ENCODE peak calls at places on chromosomes 12 and 14, in nine cellular contexts. One of them, this sample, is unnamed. For H3K27me3, the result is how much of the 10 kb centered on the place peaks cover.

GRCh38 chr14:97824218-97824617 is 1027.0 kb downstream of the VRK1 start:
- DNase-seq in sigmoid colon: no peak
- DNase-seq in IMR-90: no peak
- DNase-seq in H1: no peak
- DNase-seq in tibial artery: no peak
- DNase-seq in MM.1S: no peak
- DNase-seq in endothelial cell of umbilical vein: no peak
- DNase-seq in psoas muscle: no peak
- DNase-seq in cardiac muscle cell: no peak
- DNase-seq in this sample: no peak

GRCh38 chr12:30953946-30954766 is 27.6 kb downstream of the TSPAN11 start:
- DNase-seq in sigmoid colon: no peak
- DNase-seq in IMR-90: no peak
- DNase-seq in H1: no peak
- DNase-seq in tibial artery: no peak
- DNase-seq in MM.1S: no peak
- DNase-seq in endothelial cell of umbilical vein: no peak
- DNase-seq in psoas muscle: no peak
- DNase-seq in cardiac muscle cell: peak
- DNase-seq in this sample: no peak

GRCh38 chr14:64774272-64774671 is 70.0 kb downstream of the PLEKHG3 start:
- DNase-seq in sigmoid colon: peak
- DNase-seq in IMR-90: no peak
- DNase-seq in H1: no peak
- DNase-seq in tibial artery: no peak
- DNase-seq in MM.1S: no peak
- DNase-seq in endothelial cell of umbilical vein: no peak
- DNase-seq in psoas muscle: no peak
- DNase-seq in cardiac muscle cell: no peak
- DNase-seq in this sample: no peak

GRCh38 chr14:76467843-76468242 is 91.9 kb downstream of the ESRRB start:
- DNase-seq in sigmoid colon: no peak
- DNase-seq in IMR-90: no peak
- DNase-seq in H1: no peak
- DNase-seq in tibial artery: no peak
- DNase-seq in MM.1S: no peak
- DNase-seq in endothelial cell of umbilical vein: no peak
- DNase-seq in psoas muscle: no peak
- DNase-seq in cardiac muscle cell: no peak
- DNase-seq in this sample: no peak

GRCh38 chr12:101501410-101502045 is 26.4 kb downstream of the SPIC start:
- DNase-seq in sigmoid colon: no peak
- DNase-seq in IMR-90: peak
- DNase-seq in H1: no peak
- DNase-seq in tibial artery: no peak
- DNase-seq in MM.1S: no peak
- DNase-seq in endothelial cell of umbilical vein: no peak
- DNase-seq in psoas muscle: no peak
- DNase-seq in cardiac muscle cell: no peak
- DNase-seq in this sample: no peak

GRCh38 chr12:82461851-82462250 is 103.5 kb downstream of the METTL25 start:
- DNase-seq in sigmoid colon: no peak
- DNase-seq in IMR-90: peak
- DNase-seq in H1: no peak
- DNase-seq in tibial artery: no peak
- DNase-seq in MM.1S: no peak
- DNase-seq in endothelial cell of umbilical vein: no peak
- DNase-seq in psoas muscle: no peak
- DNase-seq in cardiac muscle cell: no peak
- DNase-seq in this sample: no peak

GRCh38 chr12:24025153-24025798 is 75.8 kb upstream of the SOX5 start:
- DNase-seq in sigmoid colon: no peak
- DNase-seq in IMR-90: peak
- DNase-seq in H1: no peak
- DNase-seq in tibial artery: no peak
- DNase-seq in MM.1S: peak
- DNase-seq in endothelial cell of umbilical vein: no peak
- DNase-seq in psoas muscle: no peak
- DNase-seq in cardiac muscle cell: no peak
- DNase-seq in this sample: no peak

GRCh38 chr14:24365600-24366374 is 2.2 kb upstream of the NFATC4 start:
- DNase-seq in sigmoid colon: peak
- DNase-seq in IMR-90: peak
- DNase-seq in H1: peak
- DNase-seq in tibial artery: peak
- DNase-seq in MM.1S: peak
- DNase-seq in endothelial cell of umbilical vein: peak
- DNase-seq in psoas muscle: peak
- DNase-seq in cardiac muscle cell: peak
- DNase-seq in this sample: peak

GRCh38 chr12:117564885-117565284 is 203.5 kb upstream of the NOS1 start:
- DNase-seq in sigmoid colon: no peak
- DNase-seq in IMR-90: no peak
- DNase-seq in H1: no peak
- DNase-seq in tibial artery: no peak
- DNase-seq in MM.1S: no peak
- DNase-seq in endothelial cell of umbilical vein: no peak
- DNase-seq in psoas muscle: no peak
- DNase-seq in cardiac muscle cell: no peak
- DNase-seq in this sample: no peak

GRCh38 chr12:75041481-75041880 is 168.2 kb downstream of the KCNC2 start:
- DNase-seq in sigmoid colon: no peak
- DNase-seq in IMR-90: no peak
- DNase-seq in H1: no peak
- DNase-seq in tibial artery: no peak
- DNase-seq in MM.1S: no peak
- DNase-seq in endothelial cell of umbilical vein: no peak
- DNase-seq in psoas muscle: no peak
- DNase-seq in cardiac muscle cell: no peak
- DNase-seq in this sample: no peak

GRCh38 chr14:61385002-61385685 is 63.8 kb downstream of the PRKCH start:
- DNase-seq in sigmoid colon: no peak
- DNase-seq in IMR-90: no peak
- DNase-seq in H1: no peak
- DNase-seq in tibial artery: no peak
- DNase-seq in MM.1S: no peak
- DNase-seq in endothelial cell of umbilical vein: no peak
- DNase-seq in psoas muscle: no peak
- DNase-seq in cardiac muscle cell: peak
- DNase-seq in this sample: peak

GRCh38 chr12:55933158-55933798 is 2.3 kb downstream of the DGKA start:
- DNase-seq in sigmoid colon: no peak
- DNase-seq in IMR-90: no peak
- DNase-seq in H1: no peak
- DNase-seq in tibial artery: no peak
- DNase-seq in MM.1S: no peak
- DNase-seq in endothelial cell of umbilical vein: peak
- DNase-seq in psoas muscle: no peak
- DNase-seq in cardiac muscle cell: no peak
- DNase-seq in this sample: no peak

GRCh38 chr12:10184261-10184843 is 5.5 kb downstream of the TMEM52B start:
- DNase-seq in sigmoid colon: no peak
- DNase-seq in IMR-90: peak
- DNase-seq in H1: no peak
- DNase-seq in tibial artery: no peak
- DNase-seq in MM.1S: no peak
- DNase-seq in endothelial cell of umbilical vein: no peak
- DNase-seq in psoas muscle: no peak
- DNase-seq in cardiac muscle cell: no peak
- DNase-seq in this sample: no peak

GRCh38 chr12:16299403-16299802 is 21.9 kb upstream of the SLC15A5 start:
- DNase-seq in sigmoid colon: no peak
- DNase-seq in IMR-90: peak
- DNase-seq in H1: no peak
- DNase-seq in tibial artery: peak
- DNase-seq in MM.1S: no peak
- DNase-seq in endothelial cell of umbilical vein: no peak
- DNase-seq in psoas muscle: no peak
- DNase-seq in cardiac muscle cell: no peak
- DNase-seq in this sample: no peak

GRCh38 chr12:103530352-103530751 is 34.6 kb upstream of the C12orf42 start:
- DNase-seq in sigmoid colon: no peak
- DNase-seq in IMR-90: no peak
- DNase-seq in H1: no peak
- DNase-seq in tibial artery: no peak
- DNase-seq in MM.1S: no peak
- DNase-seq in endothelial cell of umbilical vein: no peak
- DNase-seq in psoas muscle: no peak
- DNase-seq in cardiac muscle cell: no peak
- DNase-seq in this sample: no peak

GRCh38 chr14:34075826-34076225 is 125.0 kb upstream of the EGLN3 start:
- DNase-seq in sigmoid colon: no peak
- DNase-seq in IMR-90: no peak
- DNase-seq in H1: no peak
- DNase-seq in tibial artery: no peak
- DNase-seq in MM.1S: no peak
- DNase-seq in endothelial cell of umbilical vein: no peak
- DNase-seq in psoas muscle: no peak
- DNase-seq in cardiac muscle cell: no peak
- DNase-seq in this sample: no peak

GRCh38 chr12:62522984-62523383 is 56.4 kb downstream of the MON2 start:
- DNase-seq in sigmoid colon: no peak
- DNase-seq in IMR-90: peak
- DNase-seq in H1: no peak
- DNase-seq in tibial artery: no peak
- DNase-seq in MM.1S: no peak
- DNase-seq in endothelial cell of umbilical vein: no peak
- DNase-seq in psoas muscle: no peak
- DNase-seq in cardiac muscle cell: peak
- DNase-seq in this sample: no peak

DNA sequence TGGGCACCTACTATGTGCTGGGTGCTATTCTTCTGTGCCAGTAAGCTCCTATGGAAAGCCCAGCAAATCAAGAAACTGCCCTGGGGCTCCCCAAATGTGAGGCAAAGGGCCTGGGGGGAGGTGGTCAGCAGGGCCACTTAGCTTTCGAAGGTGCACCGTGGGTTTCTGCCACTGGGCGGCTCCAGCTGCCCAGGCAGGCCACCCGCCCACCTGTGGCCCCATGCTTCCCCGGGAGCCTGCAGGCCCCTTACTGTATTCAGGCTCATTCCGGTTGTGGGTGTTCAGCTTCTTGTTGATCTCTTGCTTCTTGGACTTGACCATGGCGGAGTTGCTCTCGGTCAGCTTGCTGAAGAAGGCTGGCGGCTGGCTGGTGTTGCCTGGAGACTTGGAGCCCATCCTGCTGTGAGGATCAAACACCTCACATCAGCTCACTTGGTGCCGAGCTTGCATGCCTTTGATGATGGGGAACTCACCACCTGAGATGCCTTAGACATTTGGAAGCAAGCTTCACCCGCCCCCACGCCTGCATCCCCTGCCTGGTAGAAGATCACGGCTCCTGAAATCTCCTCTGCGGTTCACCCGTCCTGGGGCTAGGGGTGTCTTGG is 37.3 kb downstream of the RFLNA start:
- DNase-seq in sigmoid colon: no peak
- DNase-seq in IMR-90: no peak
- DNase-seq in H1: no peak
- DNase-seq in tibial artery: no peak
- DNase-seq in MM.1S: no peak
- DNase-seq in endothelial cell of umbilical vein: no peak
- DNase-seq in psoas muscle: no peak
- DNase-seq in cardiac muscle cell: peak
- DNase-seq in this sample: no peak
- TF ChIP-seq CTCF in sigmoid colon: no peak
- TF ChIP-seq CTCF in IMR-90: peak
- TF ChIP-seq CTCF in H1: peak
- TF ChIP-seq CTCF in tibial artery: no peak
- TF ChIP-seq CTCF in MM.1S: no peak
- TF ChIP-seq CTCF in endothelial cell of umbilical vein: peak
- TF ChIP-seq CTCF in psoas muscle: peak
- TF ChIP-seq CTCF in cardiac muscle cell: peak
- TF ChIP-seq CTCF in this sample: no peak

DNA sequence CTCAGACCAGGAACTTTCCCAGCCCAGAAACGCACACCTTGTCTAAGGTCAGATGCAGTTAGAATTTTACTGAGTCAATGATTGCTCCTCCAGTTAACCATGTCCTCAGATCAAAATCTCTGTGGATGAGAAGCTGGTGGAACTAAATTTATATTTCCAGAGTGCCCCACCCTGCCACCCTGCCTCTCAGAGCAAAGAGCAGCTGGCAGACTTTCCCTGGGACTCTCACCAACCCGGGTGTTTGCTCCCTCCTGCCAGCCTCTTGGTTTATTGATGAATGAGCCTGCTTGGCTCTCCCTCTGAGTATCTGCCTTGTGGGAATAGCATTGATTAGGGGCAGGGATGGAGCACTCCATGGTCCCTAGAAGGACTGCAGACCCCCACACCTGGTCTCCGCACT is 5.9 kb upstream of the KRT1 start:
- DNase-seq in sigmoid colon: no peak
- DNase-seq in IMR-90: no peak
- DNase-seq in H1: no peak
- DNase-seq in tibial artery: no peak
- DNase-seq in MM.1S: no peak
- DNase-seq in endothelial cell of umbilical vein: no peak
- DNase-seq in psoas muscle: no peak
- DNase-seq in cardiac muscle cell: no peak
- DNase-seq in this sample: no peak
- H3K27me3 ChIP-seq in sigmoid colon: under half
- H3K27me3 ChIP-seq in IMR-90: under half
- H3K27me3 ChIP-seq in H1: under half
- H3K27me3 ChIP-seq in tibial artery: under half
- H3K27me3 ChIP-seq in MM.1S: half or more
- H3K27me3 ChIP-seq in endothelial cell of umbilical vein: under half
- H3K27me3 ChIP-seq in psoas muscle: under half
- H3K27me3 ChIP-seq in cardiac muscle cell: half or more
- H3K27me3 ChIP-seq in this sample: under half

GRCh38 chr12:111519937-111520336 is 79.2 kb downstream of the ATXN2 start:
- DNase-seq in sigmoid colon: no peak
- DNase-seq in IMR-90: no peak
- DNase-seq in H1: no peak
- DNase-seq in tibial artery: no peak
- DNase-seq in MM.1S: no peak
- DNase-seq in endothelial cell of umbilical vein: no peak
- DNase-seq in psoas muscle: no peak
- DNase-seq in cardiac muscle cell: no peak
- DNase-seq in this sample: no peak
- TF ChIP-seq CTCF in sigmoid colon: no peak
- TF ChIP-seq CTCF in IMR-90: no peak
- TF ChIP-seq CTCF in H1: no peak
- TF ChIP-seq CTCF in tibial artery: no peak
- TF ChIP-seq CTCF in MM.1S: no peak
- TF ChIP-seq CTCF in endothelial cell of umbilical vein: no peak
- TF ChIP-seq CTCF in psoas muscle: no peak
- TF ChIP-seq CTCF in cardiac muscle cell: no peak
- TF ChIP-seq CTCF in this sample: no peak

DNA sequence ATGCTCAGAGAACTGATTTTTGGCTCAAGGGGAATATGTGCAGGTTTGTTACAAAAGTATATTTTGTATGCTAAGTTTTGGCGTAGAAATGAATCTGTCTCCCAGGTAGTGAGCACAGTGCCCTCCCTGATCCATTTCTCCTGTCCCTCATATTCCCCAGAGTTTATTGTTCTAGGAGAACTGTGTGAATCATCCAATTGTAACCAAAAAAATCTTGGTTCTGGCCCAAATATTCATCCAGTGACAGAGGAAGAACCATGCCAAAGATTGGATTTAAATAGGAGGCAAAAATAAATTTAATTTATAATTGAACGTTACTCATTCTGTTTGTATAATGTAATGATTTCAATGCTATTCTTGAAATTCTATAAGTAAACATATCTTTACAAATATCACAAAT is 4.8 kb downstream of the CATSPERB start:
- DNase-seq in sigmoid colon: no peak
- DNase-seq in IMR-90: no peak
- DNase-seq in H1: no peak
- DNase-seq in tibial artery: no peak
- DNase-seq in MM.1S: no peak
- DNase-seq in endothelial cell of umbilical vein: no peak
- DNase-seq in psoas muscle: no peak
- DNase-seq in cardiac muscle cell: no peak
- DNase-seq in this sample: no peak
- H3K27me3 ChIP-seq in sigmoid colon: under half
- H3K27me3 ChIP-seq in IMR-90: under half
- H3K27me3 ChIP-seq in H1: under half
- H3K27me3 ChIP-seq in tibial artery: under half
- H3K27me3 ChIP-seq in MM.1S: under half
- H3K27me3 ChIP-seq in endothelial cell of umbilical vein: under half
- H3K27me3 ChIP-seq in psoas muscle: under half
- H3K27me3 ChIP-seq in cardiac muscle cell: under half
- H3K27me3 ChIP-seq in this sample: under half

This sample was measured in CD4-positive, alpha-beta T cell.